ENCODE peak calls at places on chromosomes 11 and 22, in six cellular contexts. Z is AG10803, E is choroid plexus epithelial cell, K is tibial nerve, Q is body of pancreas, O is AG04449. G is an unnamed sample.

GRCh38 chr22:27401321-27401720 is 400.2 kb downstream of the MN1 start:
- DNase-seq in E (no peak), Q (no peak), Z (peak), O (peak), K (no peak), G (no peak)

GRCh38 chr11:46336781-46337180 is 10.5 kb upstream of the DGKZ start:
- DNase-seq in Q (no peak), K (no peak), E (peak), Z (peak), O (no peak), G (no peak)

GRCh38 chr11:121163658-121164308 is 62.7 kb downstream of the TECTA start:
- DNase-seq in Z (no peak), O (no peak), E (no peak), K (no peak), Q (no peak), G (no peak)

GRCh38 chr11:10351435-10351767 is 46.5 kb downstream of the ADM start:
- DNase-seq in O (no peak), Q (peak), Z (no peak), K (no peak), E (no peak), G (no peak)

GRCh38 chr11:121930004-121930965 is 185.7 kb downstream of the BLID start:
- DNase-seq in O (no peak), Z (peak), E (peak), Q (no peak), K (no peak), G (no peak)

GRCh38 chr11:36162282-36162825 is 126.9 kb downstream of the COMMD9 start:
- DNase-seq in Z (no peak), Q (no peak), O (no peak), E (no peak), K (no peak), G (no peak)

GRCh38 chr11:44583353-44583669 is 17.8 kb downstream of the CD82 start:
- DNase-seq in Z (no peak), O (no peak), E (no peak), Q (no peak), K (no peak), G (no peak)

GRCh38 chr22:37258005-37258790 is 14.1 kb upstream of the RAC2 start:
- DNase-seq in Q (no peak), E (no peak), O (no peak), K (no peak), Z (no peak), G (no peak)

GRCh38 chr11:118287006-118287405 is 17.5 kb upstream of the CD3E start:
- DNase-seq in O (no peak), E (no peak), Q (no peak), Z (peak), K (no peak), G (no peak)

GRCh38 chr22:27480487-27480886 is 321.1 kb downstream of the MN1 start:
- DNase-seq in Z (no peak), E (no peak), Q (no peak), K (no peak), O (no peak), G (no peak)

GRCh38 chr11:74276581-74276980 is 34.9 kb downstream of the P4HA3 start:
- DNase-seq in Z (peak), K (no peak), Q (no peak), E (peak), O (no peak), G (no peak)

GRCh38 chr11:92083123-92083522 is 141.5 kb upstream of the FAT3 start:
- DNase-seq in O (no peak), E (no peak), Q (no peak), Z (no peak), K (no peak), G (no peak)

DNA sequence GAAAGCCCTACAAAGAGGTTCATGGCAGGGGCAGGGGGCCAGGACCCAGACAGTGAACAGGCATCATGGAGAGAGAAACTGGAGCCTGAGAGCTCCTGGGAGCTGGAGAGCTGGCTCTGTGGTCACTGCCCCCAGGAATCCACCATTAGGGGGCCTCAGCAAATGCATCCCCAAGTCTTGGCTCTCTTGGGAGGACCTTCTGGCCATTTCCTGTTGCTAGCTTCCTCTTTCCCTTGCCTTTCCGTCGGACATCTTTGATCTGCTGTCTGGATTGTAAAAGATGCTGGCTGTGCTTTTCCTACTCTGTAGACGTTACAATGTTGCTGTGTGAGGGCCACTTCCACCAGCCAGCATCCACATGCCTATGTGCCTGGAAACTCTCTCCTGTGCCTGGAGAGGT is 7.1 kb upstream of the CRYBB2 start:
- DNase-seq in Q (no peak), E (no peak), Z (no peak), O (no peak), K (no peak), G (no peak)
- H3K4me3 ChIP-seq in Q (no peak), E (no peak), Z (no peak), O (no peak), K (no peak), G (no peak)

DNA sequence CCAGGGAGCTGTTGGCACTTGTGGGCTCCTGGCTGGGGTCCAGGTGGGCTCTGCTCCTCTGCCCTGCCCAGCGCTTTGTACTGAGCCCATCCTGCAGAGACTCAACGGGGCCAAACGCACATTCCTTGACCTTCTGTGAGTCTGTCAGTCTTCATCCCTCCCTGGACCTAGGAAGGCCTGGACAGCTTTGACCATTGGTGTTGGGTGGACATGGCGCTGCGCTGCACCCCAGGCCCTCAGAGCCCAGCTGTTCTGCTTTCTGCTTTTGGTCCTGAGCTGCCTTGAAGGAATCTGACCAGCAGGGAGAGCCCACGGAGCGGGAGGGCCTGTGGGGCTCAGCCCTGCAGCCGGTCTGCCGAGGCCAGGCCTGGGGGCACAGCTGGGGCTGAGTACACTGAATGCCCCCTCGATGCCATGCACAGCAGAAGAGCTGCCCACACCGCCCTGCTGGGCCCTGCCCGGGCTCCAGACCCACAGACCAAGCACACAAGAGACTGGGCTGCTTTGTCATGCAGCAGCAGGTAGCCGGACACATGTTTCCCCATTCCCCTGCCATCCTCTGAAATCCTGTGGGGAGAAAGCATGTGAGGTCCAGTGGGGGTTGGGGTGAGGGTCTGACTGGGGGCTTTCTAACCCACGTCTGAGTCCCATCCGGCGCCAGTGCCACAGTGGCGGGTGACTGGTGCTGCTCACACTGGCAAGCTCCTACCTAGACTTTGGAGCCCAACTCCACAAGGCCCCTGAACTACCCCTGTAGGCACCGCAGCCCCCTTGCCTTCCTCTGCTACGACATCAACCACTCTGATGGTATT is 24.1 kb upstream of the CCDC188 start:
- DNase-seq in O (no peak), K (no peak), E (peak), Q (no peak), Z (no peak), G (no peak)
- TF ChIP-seq CTCF in O (peak), K (no peak), E (peak), Q (no peak), Z (peak), G (peak)

DNA sequence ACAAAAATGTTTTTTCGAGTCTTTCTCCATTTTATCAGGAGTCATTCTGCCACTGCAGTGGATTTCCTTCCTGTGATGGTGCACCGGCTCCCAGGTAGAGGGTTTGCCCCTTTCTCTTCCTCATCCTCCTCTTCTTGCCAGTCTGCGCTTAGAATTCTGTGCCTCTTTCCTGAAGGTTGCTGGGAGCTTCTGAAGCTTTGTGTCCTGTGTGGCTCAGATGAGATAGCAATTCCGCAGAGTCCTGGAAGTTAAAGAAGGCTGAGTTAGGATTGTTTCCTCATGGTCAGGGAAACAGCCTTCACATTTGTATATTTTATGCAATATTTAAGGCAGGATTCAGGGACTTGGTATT is 260 bp downstream of the BCO2 start:
- DNase-seq in O (no peak), K (no peak), E (no peak), Q (no peak), Z (no peak), G (no peak)
- H3K4me3 ChIP-seq in O (no peak), K (peak), E (peak), Q (no peak), Z (no peak), G (peak)

GRCh38 chr11:60607483-60607882 is 91.9 kb upstream of the MS4A8 start:
- DNase-seq in Z (no peak), K (no peak), E (no peak), Q (no peak), O (no peak), G (no peak)
- TF ChIP-seq CTCF in Z (no peak), K (no peak), E (no peak), Q (no peak), O (no peak), G (no peak)

G was measured in AG04450.